ENCODE peak calls at places on chromosomes 3 and 15, in five cellular contexts. S, V, T, R and H are unnamed samples.

GRCh38 chr3:33063651-33064051 is 33.3 kb downstream of the GLB1 start:
- DNase-seq in V (peak; percentile 17), T (no peak), S (no peak), R (peak; percentile 30), H (no peak)

GRCh38 chr15:63803106-63803886 is 30.5 kb downstream of the HERC1 start:
- DNase-seq in T (no peak), V (no peak), S (no peak), R (peak; percentile 51), H (no peak)

GRCh38 chr3:31668258-31668657 is 135.5 kb downstream of the STT3B start:
- DNase-seq in R (no peak), T (no peak), V (no peak), S (no peak), H (no peak)

GRCh38 chr15:70617911-70618287 is 145.5 kb downstream of the UACA start:
- DNase-seq in R (no peak), S (no peak), V (no peak), T (no peak), H (no peak)

GRCh38 chr3:102733811-102734574 is 299.2 kb downstream of the ZPLD1 start:
- DNase-seq in R (peak; percentile 89), T (no peak), S (no peak), V (peak; percentile 24), H (no peak)

GRCh38 chr3:65354880-65355279 is 667.1 kb upstream of the ADAMTS9 start:
- DNase-seq in S (no peak), V (no peak), T (no peak), R (no peak), H (no peak)

GRCh38 chr3:42653560-42654330 is at the start of gene ZBTB47:
- DNase-seq in R (peak; percentile 29), T (peak; percentile 53), S (peak; percentile 53), V (peak; percentile 54), H (no peak)

GRCh38 chr15:37102315-37103021 is 2.1 kb upstream of the MEIS2 start:
- DNase-seq in S (no peak), V (peak; percentile 37), R (peak; percentile 53), T (peak; percentile 55), H (peak; percentile 64)